ENCODE peak calls at places on chromosomes 13 and 19, in ten cellular contexts. O is HFF-Myc, P is colonic mucosa, Q is Peyer's patch, D is PC-3, Z is HL-60, W is skeletal muscle cell, G is AG04450, B is tibial nerve, J is AG10803. T is an unnamed sample.
A peak's percentile ranks its signal among the peaks of the same experiment; 100 is the strongest.

GRCh38 chr19:19662866-19663291 is 597 bp downstream of the ATP13A1 start:
- DNase-seq in O (no peak), P (peak; percentile 72), Q (no peak), D (no peak), Z (peak; percentile 58), W (no peak), G (no peak), B (no peak), J (no peak), T (no peak)

GRCh38 chr13:21336609-21337008 is 122.5 kb downstream of the ZDHHC20 start:
- DNase-seq in O (no peak), P (no peak), Q (no peak), D (no peak), Z (no peak), W (no peak), G (no peak), B (no peak), J (no peak), T (no peak)

GRCh38 chr13:99086869-99087129 is 108.9 kb upstream of the DOCK9 start:
- DNase-seq in O (no peak), P (peak; percentile 44), Q (peak; percentile 36), D (no peak), Z (no peak), W (no peak), G (no peak), B (no peak), J (no peak), T (no peak)

GRCh38 chr19:55251296-55252081 is 7.3 kb downstream of the PPP6R1 start:
- DNase-seq in O (no peak), P (peak; percentile 76), Q (peak; percentile 49), D (peak; percentile 87), Z (peak; percentile 50), W (peak; percentile 4), G (no peak), B (no peak), J (no peak), T (no peak)

GRCh38 chr19:23784274-23784673 is 25.6 kb upstream of the ZNF681 start:
- DNase-seq in O (no peak), P (no peak), Q (no peak), D (no peak), Z (no peak), W (no peak), G (no peak), B (no peak), J (no peak), T (no peak)

GRCh38 chr19:46372901-46373572 is 26.1 kb downstream of the PPP5C start:
- DNase-seq in O (no peak), P (no peak), Q (no peak), D (peak; percentile 5), Z (no peak), W (no peak), G (no peak), B (no peak), J (peak; percentile 55), T (no peak)

GRCh38 chr13:48730971-48731658 is 77.4 kb downstream of the CYSLTR2 start:
- DNase-seq in O (no peak), P (no peak), Q (no peak), D (peak; percentile 44), Z (no peak), W (peak; percentile 93), G (no peak), B (no peak), J (peak; percentile 11), T (no peak)

GRCh38 chr19:19113040-19113541 is 25.2 kb downstream of the TMEM161A start:
- DNase-seq in O (peak; percentile 9), P (no peak), Q (no peak), D (peak; percentile 36), Z (peak; percentile 16), W (peak; percentile 32), G (peak; percentile 46), B (no peak), J (no peak), T (no peak)

GRCh38 chr19:38421856-38422255 is 4.2 kb downstream of the RASGRP4 start:
- DNase-seq in O (no peak), P (no peak), Q (no peak), D (no peak), Z (no peak), W (no peak), G (no peak), B (no peak), J (no peak), T (no peak)

GRCh38 chr13:103883152-103883551 is 816.9 kb upstream of the SLC10A2 start:
- DNase-seq in O (no peak), P (peak; percentile 33), Q (no peak), D (peak; percentile 97), Z (peak; percentile 49), W (peak; percentile 92), G (peak; percentile 89), B (peak; percentile 83), J (peak; percentile 82), T (no peak)

GRCh38 chr13:43800828-43801227 is 14.1 kb upstream of the ENOX1 start:
- DNase-seq in O (no peak), P (no peak), Q (no peak), D (no peak), Z (no peak), W (no peak), G (no peak), B (no peak), J (no peak), T (no peak)

GRCh38 chr19:45348367-45349125 is 8.0 kb downstream of the KLC3 start:
- DNase-seq in O (no peak), P (no peak), Q (no peak), D (no peak), Z (no peak), W (no peak), G (no peak), B (no peak), J (no peak), T (no peak)

GRCh38 chr19:48645652-48646191 is at the start of gene CA11:
- DNase-seq in O (no peak), P (no peak), Q (no peak), D (peak; percentile 4), Z (no peak), W (no peak), G (no peak), B (no peak), J (no peak), T (no peak)

GRCh38 chr19:13873776-13874515 is 3.0 kb upstream of the NANOS3 start:
- DNase-seq in O (no peak), P (no peak), Q (no peak), D (no peak), Z (no peak), W (no peak), G (no peak), B (no peak), J (no peak), T (no peak)

GRCh38 chr19:13875824-13876223 is 1.1 kb upstream of the NANOS3 start:
- DNase-seq in O (no peak), P (no peak), Q (no peak), D (no peak), Z (no peak), W (no peak), G (no peak), B (no peak), J (no peak), T (no peak)

GRCh38 chr19:13877303-13877702 is 369 bp downstream of the NANOS3 start:
- DNase-seq in O (no peak), P (no peak), Q (no peak), D (no peak), Z (no peak), W (no peak), G (no peak), B (no peak), J (no peak), T (no peak)

GRCh38 chr19:13880059-13880672 is 3.2 kb downstream of the NANOS3 start:
- DNase-seq in O (peak; percentile 79), P (peak; percentile 99), Q (peak; percentile 96), D (peak; percentile 99), Z (peak; percentile 96), W (peak; percentile 74), G (peak; percentile 84), B (peak; percentile 98), J (peak; percentile 92), T (peak; percentile 95)

GRCh38 chr19:13876834-13877233 is at the start of gene NANOS3:
- DNase-seq in O (no peak), P (no peak), Q (no peak), D (no peak), Z (no peak), W (no peak), G (no peak), B (no peak), J (no peak), T (no peak)
- H3K4me3 ChIP-seq in O (no peak within 1 kb of the TSS), P (no peak within 1 kb of the TSS), Q (no peak within 1 kb of the TSS), D (no peak within 1 kb of the TSS), Z (no peak within 1 kb of the TSS), W (no peak within 1 kb of the TSS), G (no peak within 1 kb of the TSS), B (no peak within 1 kb of the TSS), J (no peak within 1 kb of the TSS), T (no peak within 1 kb of the TSS)

GRCh38 chr13:28699246-28699645 is 19.5 kb downstream of the SLC46A3 start:
- DNase-seq in O (no peak), P (no peak), Q (no peak), D (no peak), Z (no peak), W (no peak), G (no peak), B (no peak), J (no peak), T (no peak)
- H3K4me3 ChIP-seq in O (no peak overlapping the region), P (no peak overlapping the region), Q (no peak overlapping the region), D (no peak overlapping the region), Z (no peak overlapping the region), W (no peak overlapping the region), G (no peak overlapping the region), B (no peak overlapping the region), J (no peak overlapping the region), T (no peak overlapping the region)

DNA sequence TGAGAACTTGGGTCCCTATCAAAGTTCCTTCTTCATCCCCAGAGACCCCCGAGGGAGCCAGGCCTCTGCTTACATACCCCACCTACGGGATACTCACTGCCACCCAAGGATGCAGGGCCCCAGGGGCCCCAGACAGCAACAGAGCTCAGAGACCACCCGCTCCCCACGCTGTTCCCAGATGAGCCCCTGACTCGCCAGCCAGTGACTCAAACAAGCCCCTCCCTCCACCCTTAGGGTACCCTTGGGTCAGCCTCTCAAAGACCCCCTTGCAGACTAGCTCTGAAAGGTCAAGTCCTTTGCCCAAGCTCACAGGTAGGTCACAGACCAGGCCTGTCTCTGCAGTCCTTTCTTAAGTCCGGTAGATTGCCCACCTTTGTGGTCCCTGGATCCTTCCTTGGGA is 45.7 kb downstream of the CD320 start:
- DNase-seq in O (no peak), P (no peak), Q (no peak), D (no peak), Z (no peak), W (no peak), G (no peak), B (no peak), J (no peak), T (no peak)
- H3K4me3 ChIP-seq in O (no peak overlapping the region), P (no peak overlapping the region), Q (no peak overlapping the region), D (no peak overlapping the region), Z (no peak overlapping the region), W (no peak overlapping the region), G (no peak overlapping the region), B (no peak overlapping the region), J (no peak overlapping the region), T (no peak overlapping the region)

DNA sequence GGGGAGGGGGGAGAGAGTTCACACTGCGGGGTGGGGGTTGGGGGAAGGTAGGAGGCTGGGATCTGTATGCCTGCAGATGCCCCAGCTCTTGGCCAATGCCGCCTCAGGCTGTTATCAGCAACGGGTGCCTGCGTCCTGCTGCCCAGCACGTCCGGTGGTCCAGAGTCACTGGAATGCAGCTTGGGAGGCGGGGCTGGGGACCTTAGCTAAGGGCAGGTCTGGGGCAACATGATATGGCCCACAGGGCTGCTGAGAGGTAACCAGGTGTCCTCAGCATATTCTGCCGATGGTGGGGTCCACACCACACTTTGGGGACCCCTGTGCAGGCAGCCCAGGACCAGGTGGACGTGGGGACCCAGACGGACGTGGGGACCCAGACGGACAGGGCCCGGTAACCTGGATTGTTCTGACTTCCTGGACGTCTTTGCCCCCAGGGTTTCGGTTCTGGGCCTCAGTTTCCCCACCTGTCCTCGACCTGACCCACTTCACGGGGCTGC is 668 bp upstream of the ARHGAP45 start:
- DNase-seq in O (no peak), P (peak; percentile 37), Q (no peak), D (peak; percentile 57), Z (no peak), W (no peak), G (no peak), B (no peak), J (no peak), T (no peak)
- H3K4me3 ChIP-seq in O (no peak overlapping the region), P (peak overlapping the region; percentile 35), Q (peak overlapping the region; percentile 56), D (peak overlapping the region; percentile 73), Z (peak overlapping the region; percentile 88), W (no peak overlapping the region), G (no peak overlapping the region), B (peak overlapping the region; percentile 55), J (no peak overlapping the region), T (peak overlapping the region; percentile 94)